ENCODE peak calls at places on chromosomes 11 and 22, in five cellular contexts. One of them, this sample, is unnamed.

GRCh38 chr11:100576044-100577021 is 110.8 kb upstream of the ARHGAP42 start:
- DNase-seq in MM.1S: peak
- DNase-seq in Panc1: peak
- DNase-seq in colonic mucosa: peak
- DNase-seq in HAP-1: peak
- DNase-seq in this sample: peak

GRCh38 chr11:27904358-27905055 is 203.4 kb downstream of the KIF18A start:
- DNase-seq in HAP-1: no peak
- DNase-seq in Panc1: no peak
- DNase-seq in colonic mucosa: no peak
- DNase-seq in MM.1S: no peak
- DNase-seq in this sample: no peak

GRCh38 chr11:72578991-72579815 is 95.0 kb downstream of the PDE2A start:
- DNase-seq in MM.1S: no peak
- DNase-seq in colonic mucosa: no peak
- DNase-seq in Panc1: no peak
- DNase-seq in HAP-1: no peak
- DNase-seq in this sample: no peak

GRCh38 chr22:33129621-33130020 is 71.4 kb upstream of the SYN3 start:
- DNase-seq in colonic mucosa: no peak
- DNase-seq in HAP-1: no peak
- DNase-seq in Panc1: no peak
- DNase-seq in MM.1S: no peak
- DNase-seq in this sample: no peak

GRCh38 chr11:59666969-59667368 is 1.9 kb downstream of the PATL1 start:
- DNase-seq in colonic mucosa: no peak
- DNase-seq in HAP-1: no peak
- DNase-seq in Panc1: no peak
- DNase-seq in MM.1S: no peak
- DNase-seq in this sample: no peak

GRCh38 chr11:2100361-2101170 is 38.6 kb downstream of the IGF2 start:
- DNase-seq in Panc1: no peak
- DNase-seq in HAP-1: no peak
- DNase-seq in MM.1S: no peak
- DNase-seq in colonic mucosa: no peak
- DNase-seq in this sample: no peak

GRCh38 chr22:39915295-39915726 is 14.4 kb downstream of the GRAP2 start:
- DNase-seq in HAP-1: peak
- DNase-seq in MM.1S: no peak
- DNase-seq in Panc1: no peak
- DNase-seq in colonic mucosa: no peak
- DNase-seq in this sample: no peak

GRCh38 chr22:20646906-20647305 is 127.0 kb upstream of the SERPIND1 start:
- DNase-seq in Panc1: no peak
- DNase-seq in HAP-1: no peak
- DNase-seq in colonic mucosa: no peak
- DNase-seq in MM.1S: no peak
- DNase-seq in this sample: no peak

GRCh38 chr22:37428649-37429586 is 1.6 kb upstream of the ELFN2 start:
- DNase-seq in MM.1S: peak
- DNase-seq in Panc1: peak
- DNase-seq in HAP-1: peak
- DNase-seq in colonic mucosa: peak
- DNase-seq in this sample: peak

GRCh38 chr11:106691807-106692365 is 326.4 kb downstream of the GUCY1A2 start:
- DNase-seq in HAP-1: no peak
- DNase-seq in MM.1S: no peak
- DNase-seq in colonic mucosa: no peak
- DNase-seq in Panc1: no peak
- DNase-seq in this sample: no peak

GRCh38 chr11:32385998-32386397 is 49.3 kb downstream of the WT1 start:
- DNase-seq in MM.1S: peak
- DNase-seq in HAP-1: peak
- DNase-seq in colonic mucosa: peak
- DNase-seq in Panc1: no peak
- DNase-seq in this sample: peak

GRCh38 chr11:82089426-82089825 is 644.2 kb downstream of the FAM181B start:
- DNase-seq in HAP-1: no peak
- DNase-seq in MM.1S: no peak
- DNase-seq in colonic mucosa: no peak
- DNase-seq in Panc1: no peak
- DNase-seq in this sample: no peak

GRCh38 chr11:86151188-86152005 is 82.5 kb upstream of the PICALM start:
- DNase-seq in MM.1S: peak
- DNase-seq in HAP-1: no peak
- DNase-seq in Panc1: no peak
- DNase-seq in colonic mucosa: no peak
- DNase-seq in this sample: peak

GRCh38 chr22:19984201-19984753 is 32.3 kb downstream of the ARVCF start:
- DNase-seq in HAP-1: no peak
- DNase-seq in Panc1: peak
- DNase-seq in colonic mucosa: no peak
- DNase-seq in MM.1S: peak
- DNase-seq in this sample: no peak

GRCh38 chr22:27798526-27799333 is 2.8 kb downstream of the MN1 start:
- DNase-seq in MM.1S: no peak
- DNase-seq in HAP-1: no peak
- DNase-seq in colonic mucosa: no peak
- DNase-seq in Panc1: no peak
- DNase-seq in this sample: no peak
- H3K4me3 ChIP-seq in MM.1S: no peak
- H3K4me3 ChIP-seq in HAP-1: no peak
- H3K4me3 ChIP-seq in colonic mucosa: no peak
- H3K4me3 ChIP-seq in Panc1: no peak
- H3K4me3 ChIP-seq in this sample: no peak

GRCh38 chr11:67415501-67416304 is at the start of gene CARNS1:
- DNase-seq in MM.1S: no peak
- DNase-seq in Panc1: no peak
- DNase-seq in colonic mucosa: no peak
- DNase-seq in HAP-1: no peak
- DNase-seq in this sample: no peak

GRCh38 chr11:67416416-67417335 is 1.2 kb downstream of the CARNS1 start:
- DNase-seq in colonic mucosa: no peak
- DNase-seq in MM.1S: no peak
- DNase-seq in HAP-1: no peak
- DNase-seq in Panc1: no peak
- DNase-seq in this sample: peak

GRCh38 chr11:67419330-67420049 is 4.0 kb downstream of the CARNS1 start:
- DNase-seq in Panc1: no peak
- DNase-seq in MM.1S: no peak
- DNase-seq in HAP-1: no peak
- DNase-seq in colonic mucosa: no peak
- DNase-seq in this sample: no peak

GRCh38 chr11:67418476-67419281 is 3.2 kb downstream of the CARNS1 start:
- DNase-seq in colonic mucosa: no peak
- DNase-seq in Panc1: no peak
- DNase-seq in MM.1S: peak
- DNase-seq in HAP-1: no peak
- DNase-seq in this sample: no peak

DNA sequence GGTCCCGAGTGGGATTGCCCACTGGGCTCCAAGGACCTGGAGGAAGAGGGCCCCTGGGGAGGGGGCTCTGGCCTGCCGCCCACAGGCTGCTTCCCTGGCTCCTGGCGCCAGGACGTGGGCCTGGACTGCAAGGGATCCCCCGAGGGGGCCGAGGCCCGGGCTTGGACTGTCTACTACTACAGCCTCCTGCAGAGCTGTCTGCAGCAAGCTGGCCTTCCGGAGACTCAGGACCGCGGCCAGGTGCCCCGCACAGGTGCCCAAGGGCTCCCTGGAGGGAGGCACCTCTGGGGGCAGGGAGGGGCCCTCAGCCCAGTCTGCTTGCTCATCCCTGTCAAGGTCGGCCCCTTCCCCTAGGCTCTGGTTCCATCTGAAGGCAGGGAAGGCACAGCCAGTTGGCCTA is 1.9 kb downstream of the CARNS1 start:
- DNase-seq in HAP-1: no peak
- DNase-seq in MM.1S: no peak
- DNase-seq in Panc1: no peak
- DNase-seq in colonic mucosa: no peak
- DNase-seq in this sample: no peak
- H3K4me3 ChIP-seq in HAP-1: no peak
- H3K4me3 ChIP-seq in MM.1S: no peak
- H3K4me3 ChIP-seq in Panc1: no peak
- H3K4me3 ChIP-seq in colonic mucosa: no peak
- H3K4me3 ChIP-seq in this sample: peak

DNA sequence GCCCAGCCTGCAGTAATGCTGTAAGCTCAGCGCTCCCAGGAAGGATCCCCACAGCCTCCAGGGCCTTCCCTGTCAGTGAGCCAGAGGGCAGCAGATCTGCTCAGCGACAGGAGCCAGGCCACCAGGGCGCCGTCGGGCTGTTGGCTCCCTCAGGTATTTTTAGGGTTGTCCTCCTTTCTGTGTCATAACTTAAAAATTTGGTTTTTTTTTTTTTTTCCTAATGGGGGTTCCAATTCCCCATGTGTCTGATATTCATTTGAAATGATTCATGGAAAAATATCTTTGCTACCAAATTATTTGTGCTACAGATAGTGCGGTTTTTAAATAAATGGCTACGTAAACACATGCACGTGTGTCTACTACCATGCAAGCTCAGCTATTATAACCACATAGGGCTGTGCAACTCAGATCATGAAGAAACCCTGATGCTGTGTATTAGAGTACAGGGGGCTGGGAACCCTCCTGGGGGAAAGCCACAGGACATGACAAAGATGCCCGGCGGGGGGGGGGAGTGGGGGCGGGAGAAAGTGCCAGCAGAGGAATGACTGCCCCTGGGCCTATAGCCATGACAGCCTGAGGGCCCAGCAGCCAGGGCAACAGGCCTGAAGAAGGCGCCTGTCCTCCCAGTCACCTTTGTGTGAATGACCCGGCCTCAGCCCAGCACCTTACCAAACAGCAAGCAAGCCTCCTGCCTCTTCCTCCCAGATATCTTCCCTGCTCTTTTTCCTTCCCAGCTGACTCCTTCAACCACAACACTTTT is 89.3 kb downstream of the NAT10 start:
- DNase-seq in colonic mucosa: no peak
- DNase-seq in Panc1: no peak
- DNase-seq in HAP-1: no peak
- DNase-seq in MM.1S: no peak
- DNase-seq in this sample: no peak
- H3K4me3 ChIP-seq in colonic mucosa: no peak
- H3K4me3 ChIP-seq in Panc1: no peak
- H3K4me3 ChIP-seq in HAP-1: no peak
- H3K4me3 ChIP-seq in MM.1S: no peak
- H3K4me3 ChIP-seq in this sample: no peak

GRCh38 chr11:9386901-9387300 is 2.4 kb downstream of the IPO7 start:
- DNase-seq in colonic mucosa: no peak
- DNase-seq in HAP-1: no peak
- DNase-seq in MM.1S: no peak
- DNase-seq in Panc1: no peak
- DNase-seq in this sample: no peak
- H3K4me3 ChIP-seq in colonic mucosa: no peak
- H3K4me3 ChIP-seq in HAP-1: peak
- H3K4me3 ChIP-seq in MM.1S: no peak
- H3K4me3 ChIP-seq in Panc1: peak
- H3K4me3 ChIP-seq in this sample: no peak

GRCh38 chr11:12006552-12007229 is 1.7 kb downstream of the DKK3 start:
- DNase-seq in colonic mucosa: no peak
- DNase-seq in MM.1S: no peak
- DNase-seq in HAP-1: no peak
- DNase-seq in Panc1: no peak
- DNase-seq in this sample: no peak
- H3K4me3 ChIP-seq in colonic mucosa: no peak
- H3K4me3 ChIP-seq in MM.1S: no peak
- H3K4me3 ChIP-seq in HAP-1: no peak
- H3K4me3 ChIP-seq in Panc1: no peak
- H3K4me3 ChIP-seq in this sample: no peak

GRCh38 chr22:46776486-46776826 is 14.0 kb downstream of the TBC1D22A start:
- DNase-seq in MM.1S: no peak
- DNase-seq in colonic mucosa: no peak
- DNase-seq in Panc1: no peak
- DNase-seq in HAP-1: no peak
- DNase-seq in this sample: no peak

GRCh38 chr22:46775789-46776485 is 13.5 kb downstream of the TBC1D22A start:
- DNase-seq in HAP-1: no peak
- DNase-seq in MM.1S: no peak
- DNase-seq in colonic mucosa: no peak
- DNase-seq in Panc1: no peak
- DNase-seq in this sample: no peak

GRCh38 chr22:46773074-46773473 is 10.6 kb downstream of the TBC1D22A start:
- DNase-seq in MM.1S: peak
- DNase-seq in colonic mucosa: no peak
- DNase-seq in HAP-1: no peak
- DNase-seq in Panc1: no peak
- DNase-seq in this sample: no peak

GRCh38 chr22:46775364-46775758 is 12.9 kb downstream of the TBC1D22A start:
- DNase-seq in MM.1S: no peak
- DNase-seq in HAP-1: no peak
- DNase-seq in colonic mucosa: no peak
- DNase-seq in Panc1: no peak
- DNase-seq in this sample: no peak

GRCh38 chr22:46774456-46775363 is 12.3 kb downstream of the TBC1D22A start:
- DNase-seq in MM.1S: no peak
- DNase-seq in colonic mucosa: no peak
- DNase-seq in Panc1: no peak
- DNase-seq in HAP-1: no peak
- DNase-seq in this sample: no peak
- H3K4me3 ChIP-seq in MM.1S: no peak
- H3K4me3 ChIP-seq in colonic mucosa: no peak
- H3K4me3 ChIP-seq in Panc1: peak
- H3K4me3 ChIP-seq in HAP-1: no peak
- H3K4me3 ChIP-seq in this sample: no peak

GRCh38 chr11:96156379-96156722 is 186.6 kb downstream of the MAML2 start:
- DNase-seq in HAP-1: no peak
- DNase-seq in MM.1S: no peak
- DNase-seq in Panc1: no peak
- DNase-seq in colonic mucosa: no peak
- DNase-seq in this sample: no peak
- H3K4me3 ChIP-seq in HAP-1: no peak
- H3K4me3 ChIP-seq in MM.1S: peak
- H3K4me3 ChIP-seq in Panc1: no peak
- H3K4me3 ChIP-seq in colonic mucosa: no peak
- H3K4me3 ChIP-seq in this sample: no peak

GRCh38 chr11:77046060-77046501 is 11.9 kb downstream of the B3GNT6 start:
- DNase-seq in MM.1S: peak
- DNase-seq in Panc1: no peak
- DNase-seq in colonic mucosa: peak
- DNase-seq in HAP-1: peak
- DNase-seq in this sample: no peak
- H3K4me3 ChIP-seq in MM.1S: peak
- H3K4me3 ChIP-seq in Panc1: peak
- H3K4me3 ChIP-seq in colonic mucosa: no peak
- H3K4me3 ChIP-seq in HAP-1: peak
- H3K4me3 ChIP-seq in this sample: no peak